ENCODE peak calls at places on chromosomes 2 and 18, in seven cellular contexts. I is HCT116; T is stimulated activated CD4-positive, alpha-beta T cell treated with anti-CD3 and anti-CD28 coated beads, Interleukin-1b, Interleukin-23, amount 100 ng/mL, for 24 hours; N is smooth muscle cell of the brain vasculature; W is GM10248; B is GM23248; S is COR-L47. R is an unnamed sample.

GRCh38 chr2:240786871-240787311 is 33.1 kb downstream of the KIF1A start:
- DNase-seq in I (no peak), T (no peak), N (no peak), W (no peak), B (no peak), S (no peak), R (no peak)

GRCh38 chr2:203993560-203993959 is 57.0 kb downstream of the ICOS start:
- DNase-seq in I (no peak), T (no peak), N (no peak), W (no peak), B (no peak), S (no peak), R (no peak)

GRCh38 chr2:714005-714741 is 37.0 kb upstream of the TMEM18 start:
- DNase-seq in I (peak; percentile 46), T (no peak), N (peak; percentile 9), W (peak; percentile 76), B (peak; percentile 66), S (peak; percentile 59), R (peak; percentile 51)

GRCh38 chr18:22668496-22668895 is 250.8 kb upstream of the CTAGE1 start:
- DNase-seq in I (no peak), T (no peak), N (no peak), W (no peak), B (peak; percentile 48), S (no peak), R (no peak)

GRCh38 chr2:39476524-39476923 is 39.4 kb upstream of the MAP4K3 start:
- DNase-seq in I (no peak), T (no peak), N (no peak), W (peak; percentile 44), B (no peak), S (no peak), R (no peak)

GRCh38 chr2:33013684-33014110 is 66.9 kb downstream of the LTBP1 start:
- DNase-seq in I (no peak), T (no peak), N (no peak), W (no peak), B (peak; percentile 45), S (no peak), R (no peak)

GRCh38 chr2:215870088-215870490 is 143.3 kb downstream of the MREG start:
- DNase-seq in I (peak; percentile 26), T (no peak), N (no peak), W (no peak), B (peak; percentile 86), S (no peak), R (no peak)

GRCh38 chr2:133777607-133778006 is 209.3 kb upstream of the NCKAP5 start:
- DNase-seq in I (peak; percentile 8), T (no peak), N (no peak), W (no peak), B (peak; percentile 27), S (no peak), R (no peak)

GRCh38 chr2:132659331-132659730 is 10.7 kb downstream of the LYPD1 start:
- DNase-seq in I (no peak), T (no peak), N (no peak), W (no peak), B (no peak), S (no peak), R (no peak)

GRCh38 chr2:101142163-101142562 is 9.0 kb downstream of the TBC1D8 start:
- DNase-seq in I (no peak), T (no peak), N (no peak), W (no peak), B (no peak), S (no peak), R (no peak)

GRCh38 chr2:102637358-102637757 is 18.0 kb downstream of the SLC9A2 start:
- DNase-seq in I (no peak), T (no peak), N (no peak), W (no peak), B (no peak), S (no peak), R (no peak)

GRCh38 chr2:5172923-5173322 is 519.3 kb upstream of the SOX11 start:
- DNase-seq in I (no peak), T (no peak), N (no peak), W (no peak), B (no peak), S (no peak), R (no peak)

GRCh38 chr2:148645135-148645924 is 779 bp downstream of the EPC2 start:
- DNase-seq in I (peak; percentile 75), T (peak; percentile 83), N (peak; percentile 84), W (peak; percentile 84), B (peak; percentile 97), S (peak; percentile 92), R (peak; percentile 49)

GRCh38 chr2:35082072-35082471 is 1273.5 kb upstream of the CRIM1 start:
- DNase-seq in I (no peak), T (no peak), N (no peak), W (no peak), B (no peak), S (no peak), R (no peak)

GRCh38 chr2:24409166-24409565 is 48.8 kb upstream of the ITSN2 start:
- DNase-seq in I (no peak), T (no peak), N (no peak), W (no peak), B (no peak), S (no peak), R (no peak)

R was measured in GM12891.